ENCODE peak calls at places on chromosomes 11 and 22, in four cellular contexts. V is iPS-NIHi11, Z is RCC 7860, Y is neural crest cell. B is an unnamed sample.

GRCh38 chr22:21981874-21982273 is 713 bp downstream of the TOP3B start:
- DNase-seq in Z (no peak), Y (no peak), V (no peak), B (no peak)

GRCh38 chr11:117822031-117822521 is 2.5 kb downstream of the FXYD2 start:
- DNase-seq in Z (peak; percentile 11), Y (peak; percentile 43), V (peak; percentile 63), B (no peak)

GRCh38 chr11:107397357-107397756 is 60.3 kb downstream of the CWF19L2 start:
- DNase-seq in Z (no peak), Y (no peak), V (peak; percentile 40), B (peak; percentile 77)

GRCh38 chr11:71311176-71311925 is 59.0 kb upstream of the SHANK2 start:
- DNase-seq in Z (no peak), V (no peak), Y (no peak), B (peak; percentile 35)

GRCh38 chr22:36936362-36937116 is 23.1 kb downstream of the CSF2RB start:
- DNase-seq in Z (no peak), Y (no peak), V (no peak), B (no peak)

GRCh38 chr11:46300270-46300669 is 22.8 kb downstream of the CREB3L1 start:
- DNase-seq in V (no peak), Y (no peak), Z (peak; percentile 27), B (peak; percentile 38)

GRCh38 chr11:69290791-69291190 is 3.2 kb upstream of the MYEOV start:
- DNase-seq in Z (no peak), Y (no peak), V (no peak), B (no peak)

GRCh38 chr11:126310229-126310991 is 6.5 kb downstream of the DCPS start:
- DNase-seq in V (peak; percentile 83), Y (peak; percentile 82), Z (peak; percentile 39), B (peak; percentile 90)

GRCh38 chr22:24683671-24684070 is 80.7 kb downstream of the GGT1 start:
- DNase-seq in V (no peak), Y (no peak), Z (no peak), B (no peak)

GRCh38 chr11:87215236-87215635 is 177.5 kb downstream of the TMEM135 start:
- DNase-seq in V (no peak), Y (no peak), Z (no peak), B (no peak)

GRCh38 chr11:112610996-112611795 is 350.0 kb upstream of the NCAM1 start:
- DNase-seq in V (no peak), Z (no peak), Y (no peak), B (no peak)

GRCh38 chr11:117230981-117231636 is 764 bp downstream of the PCSK7 start:
- DNase-seq in Z (no peak), Y (no peak), V (no peak), B (peak; percentile 52)

GRCh38 chr11:44974402-44975000 is 23.8 kb upstream of the TP53I11 start:
- DNase-seq in Y (no peak), V (no peak), Z (no peak), B (no peak)

GRCh38 chr11:2797181-2797711 is 88.3 kb downstream of the CDKN1C start:
- DNase-seq in Y (no peak), Z (no peak), V (no peak), B (no peak)

GRCh38 chr11:86390499-86390898 is 15.8 kb downstream of the CCDC81 start:
- DNase-seq in Y (no peak), V (no peak), Z (no peak), B (no peak)

GRCh38 chr22:50530280-50530856 is 556 bp upstream of the TYMP start:
- DNase-seq in Y (no peak), V (peak; percentile 21), Z (no peak), B (peak; percentile 62)

GRCh38 chr11:47467372-47467771 is 18.4 kb upstream of the RAPSN start:
- DNase-seq in V (no peak), Z (no peak), Y (no peak), B (no peak)

GRCh38 chr11:95516786-95517185 is 272.8 kb downstream of the FAM76B start:
- DNase-seq in Z (no peak), Y (no peak), V (no peak), B (no peak)

GRCh38 chr22:19456541-19456940 is 9.0 kb upstream of the C22orf39 start:
- DNase-seq in Y (no peak), Z (no peak), V (no peak), B (no peak)

GRCh38 chr11:93054881-93055280 is 85.4 kb downstream of the MTNR1B start:
- DNase-seq in Y (no peak), Z (peak; percentile 83), V (no peak), B (no peak)

GRCh38 chr11:110355011-110355744 is 58.8 kb upstream of the RDX start:
- DNase-seq in V (peak; percentile 30), Z (no peak), Y (peak; percentile 27), B (peak; percentile 90)

GRCh38 chr22:39559456-39560105 is 11.0 kb upstream of the CACNA1I start:
- DNase-seq in V (peak; percentile 88), Y (no peak), Z (no peak), B (peak; percentile 73)

GRCh38 chr22:32745251-32745995 is 56.1 kb upstream of the TIMP3 start:
- DNase-seq in V (peak; percentile 46), Z (no peak), Y (no peak), B (peak; percentile 99)

GRCh38 chr11:17767301-17767885 is 32.8 kb downstream of the KCNC1 start:
- DNase-seq in V (no peak), Y (no peak), Z (no peak), B (no peak)

GRCh38 chr11:41446566-41446965 is 12.9 kb downstream of the LRRC4C start:
- DNase-seq in V (no peak), Z (no peak), Y (no peak), B (no peak)

GRCh38 chr11:32231909-32232493 is 141.1 kb downstream of the RCN1 start:
- DNase-seq in Y (peak; percentile 18), Z (peak; percentile 21), V (peak; percentile 64), B (peak; percentile 78)

GRCh38 chr22:47395481-47395880 is 633.0 kb downstream of the TBC1D22A start:
- DNase-seq in Z (peak; percentile 51), Y (no peak), V (no peak), B (no peak)

GRCh38 chr11:76510060-76511047 is 65.5 kb downstream of the EMSY start:
- DNase-seq in Y (no peak), Z (no peak), V (peak; percentile 52), B (peak; percentile 68)

GRCh38 chr11:1171985-1172728 is 14.4 kb downstream of the MUC5AC start:
- DNase-seq in Z (no peak), V (no peak), Y (no peak), B (no peak)

GRCh38 chr11:83681944-83682644 is 395.9 kb upstream of the CCDC90B start:
- DNase-seq in V (no peak), Z (no peak), Y (no peak), B (no peak)

B was measured in islet precursor cell.